ENCODE peak calls at places on chromosomes 5 and 9, in six cellular contexts. B is SK-N-SH, J is ovary, K is lung, Y is MM.1S, R is pancreas. N is an unnamed sample. For H3K27me3, the result is how much of the 10 kb centered on the place peaks cover.

GRCh38 chr9:113219972-113220371 is 1.1 kb downstream of the FKBP15 start:
- DNase-seq in R (no peak), B (no peak), K (no peak), J (no peak), Y (peak), N (peak)

GRCh38 chr9:127539259-127539981 is 72.7 kb upstream of the STXBP1 start:
- DNase-seq in J (no peak), B (no peak), Y (no peak), R (no peak), K (no peak), N (no peak)

GRCh38 chr9:17744786-17745185 is 165.9 kb downstream of the SH3GL2 start:
- DNase-seq in B (no peak), Y (no peak), K (no peak), J (no peak), R (no peak), N (no peak)

GRCh38 chr5:169121631-169122420 is 179.1 kb downstream of the SLIT3 start:
- DNase-seq in J (no peak), B (no peak), Y (no peak), K (no peak), R (no peak), N (no peak)

GRCh38 chr9:135126480-135127187 is 39.2 kb downstream of the OLFM1 start:
- DNase-seq in R (no peak), J (no peak), B (no peak), K (no peak), Y (no peak), N (no peak)

GRCh38 chr5:177359451-177359851 is 1.7 kb downstream of the RGS14 start:
- DNase-seq in B (no peak), K (no peak), Y (no peak), R (no peak), J (no peak), N (no peak)

GRCh38 chr9:98164912-98165311 is 27.5 kb downstream of the CORO2A start:
- DNase-seq in R (no peak), J (no peak), B (no peak), Y (no peak), K (no peak), N (no peak)

GRCh38 chr9:84667571-84668203 is 1.8 kb upstream of the NTRK2 start:
- DNase-seq in K (no peak), B (peak), J (peak), R (no peak), Y (peak), N (peak)

GRCh38 chr5:131536211-131536826 is 98.7 kb downstream of the RAPGEF6 start:
- DNase-seq in J (no peak), B (no peak), K (no peak), R (no peak), Y (peak), N (peak)

GRCh38 chr5:160152287-160152686 is 33.0 kb upstream of the PWWP2A start:
- DNase-seq in J (no peak), Y (no peak), B (no peak), K (no peak), R (no peak), N (no peak)

GRCh38 chr5:160152901-160153300 is 33.7 kb upstream of the PWWP2A start:
- DNase-seq in J (no peak), B (no peak), R (no peak), K (no peak), Y (no peak), N (peak)

GRCh38 chr5:160155017-160155725 is 35.9 kb upstream of the PWWP2A start:
- DNase-seq in K (no peak), B (no peak), J (no peak), R (no peak), Y (no peak), N (no peak)

DNA sequence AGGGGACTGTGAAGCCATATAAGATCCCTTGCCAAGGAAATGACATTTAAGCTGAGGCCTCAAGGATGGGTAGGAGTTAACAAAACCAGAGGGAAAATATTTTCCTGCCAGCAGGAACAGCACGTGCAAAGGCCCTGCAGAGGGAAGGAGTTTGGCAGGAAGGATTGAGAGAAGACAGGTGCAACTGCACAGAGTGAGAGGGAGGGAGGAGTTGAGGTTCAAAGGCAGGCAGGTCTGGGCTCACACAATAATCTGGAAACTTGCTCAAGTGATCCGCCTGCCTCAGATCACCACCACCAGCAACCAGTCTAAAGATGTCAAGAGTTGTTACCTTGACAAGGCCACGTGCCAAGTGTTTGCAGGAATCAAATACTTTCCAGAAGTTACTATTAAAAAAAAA is 31.1 kb upstream of the PWWP2A start:
- DNase-seq in K (no peak), R (no peak), Y (no peak), J (no peak), B (no peak), N (no peak)
- H3K27me3 ChIP-seq in K (under half), R (under half), Y (under half), J (under half), B (under half), N (under half)

DNA sequence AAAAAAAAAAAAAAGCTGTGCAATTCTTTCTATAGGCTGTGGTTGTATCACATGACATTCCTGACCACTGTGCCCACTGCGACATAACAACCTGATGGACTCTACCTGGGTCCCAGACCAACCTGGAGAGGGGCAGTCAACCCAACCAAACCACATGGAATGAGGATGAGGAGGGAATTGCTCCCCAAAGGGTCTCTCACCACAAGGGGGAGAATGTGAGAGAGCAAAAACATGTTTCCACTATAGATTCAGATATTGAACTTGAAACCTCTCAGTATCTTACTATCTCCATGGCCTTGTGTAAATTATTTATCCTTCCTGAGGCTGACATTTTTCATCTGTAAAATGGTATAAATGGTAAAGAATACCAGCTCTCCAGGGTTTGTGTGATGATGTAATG is 66.9 kb upstream of the SV2C start:
- DNase-seq in B (no peak), J (no peak), Y (no peak), R (no peak), K (no peak), N (no peak)
- TF ChIP-seq CTCF in B (peak), J (no peak), Y (no peak), R (no peak), K (no peak), N (peak)

GRCh38 chr5:140785905-140786686 is at the start of gene PCDHA1:
- DNase-seq in J (no peak), K (no peak), Y (no peak), R (no peak), B (peak), N (no peak)

GRCh38 chr5:140795259-140795641 is 598 bp downstream of the PCDHA2 start:
- DNase-seq in B (no peak), R (no peak), Y (peak), K (no peak), J (no peak), N (no peak)

GRCh38 chr5:140796718-140797095 is 2.1 kb downstream of the PCDHA2 start:
- DNase-seq in R (no peak), Y (no peak), K (no peak), J (no peak), B (no peak), N (no peak)

GRCh38 chr5:140794594-140795258 is at the start of gene PCDHA2:
- DNase-seq in K (no peak), B (no peak), J (no peak), Y (peak), R (no peak), N (no peak)

DNA sequence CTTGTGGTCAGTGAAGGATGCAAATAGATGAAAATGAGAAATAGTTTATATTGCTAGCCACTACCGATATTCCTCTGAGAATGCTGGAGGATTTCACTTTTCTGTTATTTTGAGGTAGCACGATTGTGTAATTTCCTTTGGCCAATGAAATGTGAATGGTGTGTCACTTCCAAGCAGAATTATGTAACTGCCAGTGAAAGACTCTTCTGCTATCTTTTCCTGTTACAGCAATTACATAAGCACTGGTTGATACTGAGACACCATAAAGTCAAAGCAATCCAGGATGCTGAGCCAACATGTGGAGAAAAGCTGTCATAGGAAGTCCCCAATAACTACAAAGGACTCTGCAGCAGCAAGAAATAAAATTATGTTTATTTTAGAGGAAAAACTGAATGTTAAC is 3.5 kb upstream of the PCDHA2 start:
- DNase-seq in K (no peak), Y (no peak), R (no peak), J (no peak), B (no peak), N (no peak)
- H3K27me3 ChIP-seq in K (under half), Y (under half), R (under half), J (under half), B (under half), N (under half)

GRCh38 chr9:69671904-69672827 is at the start of gene APBA1:
- DNase-seq in J (peak), B (peak), R (peak), Y (peak), K (peak), N (peak)
- TF ChIP-seq CTCF in J (no peak), B (peak), R (no peak), Y (no peak), K (no peak), N (no peak)

GRCh38 chr5:159099049-159099760 is 511 bp downstream of the EBF1 start:
- DNase-seq in B (peak), K (no peak), J (peak), Y (peak), R (peak), N (peak)

GRCh38 chr5:159098285-159099048 is 1.2 kb downstream of the EBF1 start:
- DNase-seq in B (no peak), K (no peak), R (no peak), J (peak), Y (no peak), N (no peak)

GRCh38 chr5:159096555-159097460 is 2.9 kb downstream of the EBF1 start:
- DNase-seq in Y (no peak), B (no peak), R (no peak), K (no peak), J (no peak), N (peak)

GRCh38 chr5:159095882-159096554 is 3.7 kb downstream of the EBF1 start:
- DNase-seq in K (no peak), R (no peak), J (no peak), B (no peak), Y (no peak), N (peak)

GRCh38 chr5:159097461-159098284 is 2.0 kb downstream of the EBF1 start:
- DNase-seq in J (peak), Y (no peak), B (peak), K (no peak), R (no peak), N (peak)
- H3K27me3 ChIP-seq in J (under half), Y (under half), B (under half), K (under half), R (under half), N (under half)

GRCh38 chr5:180689071-180689694 is 39.8 kb upstream of the FLT4 start:
- DNase-seq in B (no peak), J (no peak), K (no peak), R (no peak), Y (no peak), N (no peak)
- TF ChIP-seq CTCF in B (no peak), J (no peak), K (no peak), R (no peak), Y (no peak), N (no peak)

GRCh38 chr5:123089971-123090640 is 1.1 kb downstream of the PRDM6 start:
- DNase-seq in K (no peak), R (peak), Y (no peak), J (peak), B (peak), N (no peak)
- H3K27me3 ChIP-seq in K (under half), R (half or more), Y (under half), J (under half), B (half or more), N (under half)

GRCh38 chr5:14405267-14405666 is 176.3 kb upstream of the OTULINL start:
- DNase-seq in R (no peak), K (no peak), J (no peak), B (peak), Y (no peak), N (no peak)
- TF ChIP-seq CTCF in R (no peak), K (no peak), J (no peak), B (peak), Y (no peak), N (peak)